ENCODE peak calls at places on chromosomes 16 and 17, in ten cellular contexts. G is AG10803, C is mucosa of descending colon, Z is cardiac muscle cell, W is H1, H is HepG2, P is fibroblast of lung, N is stomach, X is ascending aorta, M is right lobe of liver. K is an unnamed sample.
A peak's percentile ranks its signal among the peaks of the same experiment; 100 is the strongest.

GRCh38 chr17:40753804-40754203 is 1.3 kb downstream of the KRT25 start:
- DNase-seq in G (no peak), C (no peak), Z (no peak), W (no peak), H (no peak), P (no peak), N (no peak), X (no peak), M (no peak), K (no peak)

GRCh38 chr17:76432712-76433336 is 20.1 kb downstream of the UBE2O start:
- DNase-seq in G (no peak), C (no peak), Z (no peak), W (no peak), H (peak; percentile 41), P (no peak), N (no peak), X (no peak), M (no peak), K (no peak)

GRCh38 chr17:81096741-81097133 is 61.8 kb downstream of the BAIAP2 start:
- DNase-seq in G (no peak), C (no peak), Z (peak; percentile 33), W (no peak), H (no peak), P (no peak), N (no peak), X (no peak), M (no peak), K (no peak)

GRCh38 chr17:2122641-2123302 is 67.9 kb downstream of the HIC1 start:
- DNase-seq in G (peak; percentile 76), C (peak; percentile 70), Z (peak; percentile 89), W (no peak), H (no peak), P (peak; percentile 91), N (peak; percentile 34), X (peak; percentile 17), M (peak; percentile 76), K (no peak)

GRCh38 chr16:3949287-3949686 is 68.8 kb upstream of the CREBBP start:
- DNase-seq in G (peak; percentile 22), C (no peak), Z (peak; percentile 45), W (no peak), H (no peak), P (no peak), N (no peak), X (no peak), M (no peak), K (no peak)

GRCh38 chr17:79944251-79944812 is 91.3 kb downstream of the TBC1D16 start:
- DNase-seq in G (no peak), C (no peak), Z (no peak), W (no peak), H (no peak), P (no peak), N (no peak), X (peak; percentile 5), M (peak; percentile 13), K (peak; percentile 21)

GRCh38 chr17:75893305-75894048 is 3.3 kb downstream of the TRIM65 start:
- DNase-seq in G (no peak), C (no peak), Z (no peak), W (no peak), H (no peak), P (no peak), N (no peak), X (no peak), M (no peak), K (no peak)

GRCh38 chr17:47808036-47808829 is 13.4 kb downstream of the OSBPL7 start:
- DNase-seq in G (no peak), C (no peak), Z (no peak), W (no peak), H (no peak), P (no peak), N (no peak), X (no peak), M (no peak), K (no peak)

GRCh38 chr17:4588862-4589625 is 4.7 kb downstream of the SMTNL2 start:
- DNase-seq in G (no peak), C (no peak), Z (no peak), W (no peak), H (no peak), P (no peak), N (no peak), X (no peak), M (no peak), K (no peak)

GRCh38 chr17:4588391-4588790 is 4.1 kb downstream of the SMTNL2 start:
- DNase-seq in G (no peak), C (no peak), Z (no peak), W (no peak), H (no peak), P (no peak), N (no peak), X (no peak), M (no peak), K (no peak)

GRCh38 chr17:4586043-4586442 is 1.7 kb downstream of the SMTNL2 start:
- DNase-seq in G (no peak), C (no peak), Z (no peak), W (no peak), H (no peak), P (no peak), N (no peak), X (no peak), M (no peak), K (no peak)

GRCh38 chr17:4587195-4587594 is 2.9 kb downstream of the SMTNL2 start:
- DNase-seq in G (no peak), C (no peak), Z (no peak), W (no peak), H (no peak), P (no peak), N (no peak), X (no peak), M (no peak), K (no peak)

DNA sequence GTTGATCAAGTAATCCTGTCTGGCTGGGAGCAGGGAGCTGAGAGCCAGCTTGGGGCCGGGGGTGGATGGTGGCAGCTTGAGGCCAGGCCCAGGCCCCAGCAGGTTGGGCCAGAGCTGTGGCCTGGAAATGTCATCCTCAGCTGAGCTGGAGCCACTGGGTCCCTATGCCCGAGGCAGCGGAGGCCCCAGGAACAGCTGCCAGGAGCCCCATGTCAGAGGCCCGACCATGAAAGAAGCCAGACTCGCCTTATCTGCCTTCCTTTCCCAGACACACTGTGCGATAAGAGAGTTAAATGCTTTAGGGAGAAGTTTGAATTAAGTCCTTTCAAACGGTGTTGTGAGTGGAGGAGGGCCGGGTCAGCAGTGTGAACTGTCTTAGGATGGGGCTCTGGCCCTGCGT is 3.5 kb downstream of the SMTNL2 start:
- DNase-seq in G (no peak), C (no peak), Z (peak; percentile 66), W (no peak), H (no peak), P (no peak), N (no peak), X (no peak), M (no peak), K (no peak)
- H3K4me3 ChIP-seq in G (no peak overlapping the region), C (no peak overlapping the region), Z (peak overlapping the region; percentile 8), W (no peak overlapping the region), H (no peak overlapping the region), P (no peak overlapping the region), N (no peak overlapping the region), X (no peak overlapping the region), M (no peak overlapping the region), K (no peak overlapping the region)

DNA sequence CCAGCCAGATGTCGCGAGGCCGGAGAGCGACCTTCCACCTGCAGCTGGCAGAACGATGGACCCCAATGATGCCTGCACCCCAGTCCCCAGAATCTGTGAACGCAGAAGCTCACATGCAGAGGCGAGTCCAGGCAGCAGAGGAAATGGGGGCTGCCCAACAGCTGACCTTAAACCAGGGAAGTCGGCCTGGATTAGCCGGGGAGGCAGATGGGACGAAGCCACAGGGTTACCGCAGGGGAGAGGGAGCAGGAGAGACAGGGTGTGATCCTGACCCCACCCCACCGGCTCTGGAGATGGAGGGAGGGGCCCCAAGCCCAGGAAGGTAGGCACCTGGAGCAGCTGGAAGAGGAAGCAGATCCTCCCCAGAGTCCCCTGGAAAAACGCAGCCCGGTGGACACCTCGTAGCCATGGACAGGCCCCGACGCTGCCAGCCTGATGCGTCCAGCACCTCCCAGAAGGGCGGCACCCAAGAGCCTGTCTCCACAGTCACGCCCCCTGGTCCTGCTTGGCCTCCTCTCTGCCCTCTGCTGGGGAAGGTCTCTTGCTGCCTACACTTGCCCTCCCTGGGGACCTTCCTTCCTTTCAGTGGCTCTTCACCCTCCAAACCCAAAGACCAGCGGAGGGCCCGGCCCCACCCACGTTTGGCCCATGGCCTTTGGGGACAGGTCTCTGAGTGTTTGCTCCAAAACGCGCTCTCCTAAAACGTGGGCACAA is 37.3 kb downstream of the PIEZO1 start:
- DNase-seq in G (no peak), C (no peak), Z (peak; percentile 16), W (peak; percentile 87), H (peak; percentile 66), P (no peak), N (peak; percentile 36), X (no peak), M (peak; percentile 65), K (peak; percentile 85)
- TF ChIP-seq CTCF in G (peak; percentile 27), C (no peak), Z (no peak), W (peak; percentile 97), H (peak; percentile 63), P (no peak), N (no peak), X (no peak), M (peak; percentile 54), K (peak; percentile 77)

GRCh38 chr16:53219795-53220194 is 165.0 kb downstream of the CHD9 start:
- DNase-seq in G (no peak), C (no peak), Z (peak; percentile 49), W (no peak), H (no peak), P (peak; percentile 43), N (no peak), X (no peak), M (no peak), K (no peak)
- H3K4me3 ChIP-seq in G (no peak overlapping the region), C (no peak overlapping the region), Z (no peak overlapping the region), W (no peak overlapping the region), H (no peak overlapping the region), P (no peak overlapping the region), N (no peak overlapping the region), X (no peak overlapping the region), M (no peak overlapping the region), K (no peak overlapping the region)

GRCh38 chr17:77723071-77723908 is 235.2 kb upstream of the TNRC6C start:
- DNase-seq in G (no peak), C (no peak), Z (no peak), W (peak; percentile 35), H (no peak), P (no peak), N (no peak), X (no peak), M (no peak), K (no peak)

GRCh38 chr17:77726549-77726957 is 231.9 kb upstream of the TNRC6C start:
- DNase-seq in G (no peak), C (no peak), Z (no peak), W (peak; percentile 41), H (no peak), P (no peak), N (no peak), X (no peak), M (no peak), K (no peak)

GRCh38 chr17:77723909-77724875 is 234.3 kb upstream of the TNRC6C start:
- DNase-seq in G (no peak), C (no peak), Z (no peak), W (peak; percentile 38), H (no peak), P (no peak), N (no peak), X (no peak), M (no peak), K (no peak)

GRCh38 chr17:77725851-77726250 is 232.7 kb upstream of the TNRC6C start:
- DNase-seq in G (no peak), C (no peak), Z (no peak), W (peak; percentile 32), H (no peak), P (no peak), N (no peak), X (no peak), M (no peak), K (no peak)

DNA sequence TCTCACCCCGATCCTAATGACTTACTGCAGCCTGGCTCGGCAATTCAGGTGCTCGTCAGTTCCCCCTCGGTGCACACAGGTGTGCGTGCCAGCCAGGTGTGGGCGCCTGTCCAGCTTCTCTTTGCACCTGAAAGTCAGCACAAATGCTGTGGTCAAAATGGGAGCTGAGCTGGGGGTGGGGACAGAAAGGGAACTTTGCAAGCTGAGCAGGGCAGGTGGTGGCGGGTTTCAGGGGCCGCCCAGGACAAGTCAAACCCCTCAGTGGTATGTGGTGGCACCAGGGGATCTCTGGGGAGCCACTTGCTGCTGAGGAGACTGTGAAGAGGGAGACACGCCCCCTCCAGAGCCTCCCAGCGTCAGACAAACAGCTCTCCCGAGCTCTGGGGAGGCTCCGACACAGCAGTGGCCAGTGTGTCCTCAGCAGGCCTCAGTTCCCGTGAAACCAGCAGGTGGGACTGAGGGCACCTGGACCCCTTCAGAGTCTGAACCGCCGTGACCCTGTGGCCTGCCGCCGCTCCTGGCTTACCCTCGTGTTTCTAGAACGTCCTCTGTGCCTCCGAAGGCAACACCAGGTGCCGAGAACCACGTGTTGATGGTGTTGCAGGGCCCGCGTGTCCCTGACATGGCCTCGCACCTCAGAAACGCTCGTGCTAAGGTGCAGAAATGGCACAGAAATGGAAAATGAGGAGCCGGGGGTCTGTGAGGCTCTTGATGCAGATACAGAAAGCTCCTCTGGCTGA is 233.5 kb upstream of the TNRC6C start:
- DNase-seq in G (no peak), C (no peak), Z (no peak), W (peak; percentile 32), H (no peak), P (no peak), N (peak; percentile 53), X (no peak), M (no peak), K (no peak)
- TF ChIP-seq CTCF in G (no peak), C (no peak), Z (no peak), W (no peak), H (no peak), P (no peak), N (no peak), X (no peak), M (no peak), K (no peak)

K was measured in Caco-2.